ENCODE peak calls at places on chromosomes 16 and 17, in five cellular contexts. R is NCI-H2029 treated with DMSO at 0.1 percent for 48 hours, J is nucleus accumbens, P is NCI-H1092, V is RWPE1. M is an unnamed sample.

GRCh38 chr16:81778861-81779539 is at the start of gene PLCG2:
- DNase-seq in R (no peak), P (no peak), J (no peak), V (peak), M (peak)

GRCh38 chr16:88854306-88855111 is 2.2 kb downstream of the GALNS start:
- DNase-seq in P (no peak), R (no peak), J (no peak), V (no peak), M (peak)

GRCh38 chr16:63131503-63131902 is 1095.3 kb upstream of the CDH8 start:
- DNase-seq in V (no peak), J (no peak), P (no peak), R (no peak), M (no peak)

GRCh38 chr16:53600076-53600475 is 97.1 kb upstream of the AKTIP start:
- DNase-seq in J (no peak), R (no peak), V (no peak), P (no peak), M (no peak)

GRCh38 chr16:88844412-88845118 is 12.2 kb downstream of the GALNS start:
- DNase-seq in P (no peak), V (no peak), J (no peak), R (no peak), M (no peak)

GRCh38 chr16:57253410-57253927 is 8.4 kb downstream of the ARL2BP start:
- DNase-seq in J (no peak), P (no peak), R (no peak), V (no peak), M (no peak)

GRCh38 chr17:75135452-75135851 is 3.9 kb upstream of the NT5C start:
- DNase-seq in P (no peak), J (no peak), V (no peak), R (no peak), M (no peak)

GRCh38 chr17:64095144-64095882 is 34.6 kb downstream of the ERN1 start:
- DNase-seq in P (no peak), V (peak), R (peak), J (peak), M (no peak)

GRCh38 chr16:87725596-87726235 is 40.1 kb downstream of the KLHDC4 start:
- DNase-seq in R (no peak), J (peak), P (no peak), V (no peak), M (no peak)

M was measured in T-helper 17 cell.